ENCODE peak calls at places on chromosomes 13 and 19, in nine cellular contexts. One of them, this sample, is unnamed. For H3K4me1, the result is how much of the 10 kb centered on the place peaks cover.

GRCh38 chr13:33441015-33441414 is 155.5 kb upstream of the STARD13 start:
- DNase-seq in heart right ventricle: no peak
- DNase-seq in mesendoderm: peak
- DNase-seq in IMR-90: peak
- DNase-seq in Caco-2: peak
- DNase-seq in breast epithelium: no peak
- DNase-seq in pancreas: peak
- DNase-seq in CD8-positive, alpha-beta T cell: no peak
- DNase-seq in ovary: no peak
- DNase-seq in this sample: no peak

GRCh38 chr19:23665651-23666410 is 21.2 kb downstream of the ZNF675 start:
- DNase-seq in breast epithelium: no peak
- DNase-seq in Caco-2: no peak
- DNase-seq in mesendoderm: peak
- DNase-seq in ovary: no peak
- DNase-seq in IMR-90: no peak
- DNase-seq in CD8-positive, alpha-beta T cell: no peak
- DNase-seq in heart right ventricle: no peak
- DNase-seq in pancreas: no peak
- DNase-seq in this sample: no peak

GRCh38 chr19:45772912-45773311 is 3.9 kb upstream of the SIX5 start:
- DNase-seq in IMR-90: no peak
- DNase-seq in breast epithelium: no peak
- DNase-seq in CD8-positive, alpha-beta T cell: no peak
- DNase-seq in pancreas: peak
- DNase-seq in Caco-2: no peak
- DNase-seq in heart right ventricle: no peak
- DNase-seq in ovary: peak
- DNase-seq in mesendoderm: no peak
- DNase-seq in this sample: no peak

GRCh38 chr19:13026478-13026999 is 31.3 kb downstream of the NFIX start:
- DNase-seq in IMR-90: peak
- DNase-seq in Caco-2: no peak
- DNase-seq in breast epithelium: no peak
- DNase-seq in mesendoderm: no peak
- DNase-seq in heart right ventricle: no peak
- DNase-seq in ovary: no peak
- DNase-seq in CD8-positive, alpha-beta T cell: no peak
- DNase-seq in pancreas: peak
- DNase-seq in this sample: no peak

GRCh38 chr19:49338691-49339363 is 3.6 kb downstream of the CD37 start:
- DNase-seq in ovary: peak
- DNase-seq in breast epithelium: peak
- DNase-seq in IMR-90: no peak
- DNase-seq in CD8-positive, alpha-beta T cell: no peak
- DNase-seq in pancreas: peak
- DNase-seq in mesendoderm: peak
- DNase-seq in Caco-2: peak
- DNase-seq in heart right ventricle: peak
- DNase-seq in this sample: no peak

GRCh38 chr13:44759723-44760360 is 183.7 kb upstream of the TSC22D1 start:
- DNase-seq in pancreas: peak
- DNase-seq in ovary: no peak
- DNase-seq in Caco-2: no peak
- DNase-seq in heart right ventricle: peak
- DNase-seq in CD8-positive, alpha-beta T cell: no peak
- DNase-seq in breast epithelium: peak
- DNase-seq in IMR-90: peak
- DNase-seq in mesendoderm: no peak
- DNase-seq in this sample: no peak

GRCh38 chr19:6362351-6362801 is 1.0 kb downstream of the CLPP start:
- DNase-seq in CD8-positive, alpha-beta T cell: no peak
- DNase-seq in mesendoderm: no peak
- DNase-seq in ovary: no peak
- DNase-seq in Caco-2: no peak
- DNase-seq in pancreas: no peak
- DNase-seq in breast epithelium: no peak
- DNase-seq in heart right ventricle: no peak
- DNase-seq in IMR-90: no peak
- DNase-seq in this sample: no peak

GRCh38 chr19:50695251-50696064 is 24.1 kb downstream of the SHANK1 start:
- DNase-seq in IMR-90: no peak
- DNase-seq in CD8-positive, alpha-beta T cell: no peak
- DNase-seq in Caco-2: peak
- DNase-seq in ovary: peak
- DNase-seq in mesendoderm: no peak
- DNase-seq in breast epithelium: no peak
- DNase-seq in heart right ventricle: no peak
- DNase-seq in pancreas: no peak
- DNase-seq in this sample: no peak

GRCh38 chr13:108214511-108215383 is 589 bp downstream of the LIG4 start:
- DNase-seq in Caco-2: no peak
- DNase-seq in heart right ventricle: peak
- DNase-seq in CD8-positive, alpha-beta T cell: no peak
- DNase-seq in IMR-90: no peak
- DNase-seq in ovary: no peak
- DNase-seq in breast epithelium: no peak
- DNase-seq in mesendoderm: peak
- DNase-seq in pancreas: no peak
- DNase-seq in this sample: no peak

GRCh38 chr19:49672131-49672919 is 4.7 kb upstream of the PRMT1 start:
- DNase-seq in CD8-positive, alpha-beta T cell: peak
- DNase-seq in breast epithelium: peak
- DNase-seq in ovary: peak
- DNase-seq in pancreas: peak
- DNase-seq in Caco-2: peak
- DNase-seq in heart right ventricle: peak
- DNase-seq in IMR-90: peak
- DNase-seq in mesendoderm: peak
- DNase-seq in this sample: peak

GRCh38 chr19:47794526-47794925 is 9.8 kb downstream of the TPRX1 start:
- DNase-seq in Caco-2: no peak
- DNase-seq in mesendoderm: peak
- DNase-seq in heart right ventricle: no peak
- DNase-seq in ovary: no peak
- DNase-seq in CD8-positive, alpha-beta T cell: no peak
- DNase-seq in breast epithelium: no peak
- DNase-seq in pancreas: no peak
- DNase-seq in IMR-90: no peak
- DNase-seq in this sample: no peak

GRCh38 chr19:47786566-47786965 is 8.1 kb downstream of the SELENOW start:
- DNase-seq in breast epithelium: no peak
- DNase-seq in ovary: no peak
- DNase-seq in CD8-positive, alpha-beta T cell: no peak
- DNase-seq in IMR-90: no peak
- DNase-seq in pancreas: no peak
- DNase-seq in heart right ventricle: no peak
- DNase-seq in Caco-2: no peak
- DNase-seq in mesendoderm: no peak
- DNase-seq in this sample: no peak

GRCh38 chr19:47792616-47793015 is 11.7 kb downstream of the TPRX1 start:
- DNase-seq in CD8-positive, alpha-beta T cell: no peak
- DNase-seq in IMR-90: no peak
- DNase-seq in Caco-2: no peak
- DNase-seq in ovary: no peak
- DNase-seq in mesendoderm: no peak
- DNase-seq in breast epithelium: no peak
- DNase-seq in heart right ventricle: no peak
- DNase-seq in pancreas: no peak
- DNase-seq in this sample: no peak

DNA sequence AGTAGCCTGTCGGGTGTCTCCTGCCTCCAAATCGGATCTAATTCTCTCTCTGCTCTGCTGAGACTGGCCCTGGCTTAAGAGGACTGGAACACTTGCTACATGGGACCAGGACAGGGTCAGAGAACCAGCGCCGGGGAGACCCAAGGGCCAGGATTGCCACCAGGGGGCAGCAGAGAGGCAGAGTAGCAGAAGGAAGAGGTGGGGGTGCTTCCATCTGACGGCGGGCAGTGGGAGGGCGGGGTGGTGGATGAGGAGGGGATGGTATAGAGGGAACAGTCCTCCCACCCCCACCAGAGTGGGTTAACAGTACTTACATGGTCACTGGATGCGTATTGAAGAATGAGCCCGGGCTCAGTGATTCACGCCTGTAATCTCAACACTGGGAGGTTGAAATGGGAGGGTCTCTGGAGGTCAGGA is 11.9 kb downstream of the SELENOW start:
- DNase-seq in mesendoderm: peak
- DNase-seq in IMR-90: peak
- DNase-seq in Caco-2: peak
- DNase-seq in breast epithelium: peak
- DNase-seq in pancreas: peak
- DNase-seq in ovary: peak
- DNase-seq in heart right ventricle: peak
- DNase-seq in CD8-positive, alpha-beta T cell: peak
- DNase-seq in this sample: peak
- H3K4me1 ChIP-seq in mesendoderm: under half
- H3K4me1 ChIP-seq in IMR-90: under half
- H3K4me1 ChIP-seq in Caco-2: under half
- H3K4me1 ChIP-seq in breast epithelium: under half
- H3K4me1 ChIP-seq in pancreas: under half
- H3K4me1 ChIP-seq in ovary: under half
- H3K4me1 ChIP-seq in heart right ventricle: under half
- H3K4me1 ChIP-seq in CD8-positive, alpha-beta T cell: under half
- H3K4me1 ChIP-seq in this sample: under half

GRCh38 chr19:1901940-1902404 is 3.2 kb upstream of the ADAT3 start:
- DNase-seq in Caco-2: no peak
- DNase-seq in breast epithelium: no peak
- DNase-seq in mesendoderm: no peak
- DNase-seq in pancreas: no peak
- DNase-seq in heart right ventricle: no peak
- DNase-seq in IMR-90: no peak
- DNase-seq in CD8-positive, alpha-beta T cell: no peak
- DNase-seq in ovary: no peak
- DNase-seq in this sample: no peak

GRCh38 chr19:1893791-1894190 is 8.5 kb upstream of the ABHD17A start:
- DNase-seq in breast epithelium: no peak
- DNase-seq in mesendoderm: peak
- DNase-seq in IMR-90: no peak
- DNase-seq in heart right ventricle: no peak
- DNase-seq in CD8-positive, alpha-beta T cell: no peak
- DNase-seq in pancreas: no peak
- DNase-seq in ovary: no peak
- DNase-seq in Caco-2: no peak
- DNase-seq in this sample: no peak

DNA sequence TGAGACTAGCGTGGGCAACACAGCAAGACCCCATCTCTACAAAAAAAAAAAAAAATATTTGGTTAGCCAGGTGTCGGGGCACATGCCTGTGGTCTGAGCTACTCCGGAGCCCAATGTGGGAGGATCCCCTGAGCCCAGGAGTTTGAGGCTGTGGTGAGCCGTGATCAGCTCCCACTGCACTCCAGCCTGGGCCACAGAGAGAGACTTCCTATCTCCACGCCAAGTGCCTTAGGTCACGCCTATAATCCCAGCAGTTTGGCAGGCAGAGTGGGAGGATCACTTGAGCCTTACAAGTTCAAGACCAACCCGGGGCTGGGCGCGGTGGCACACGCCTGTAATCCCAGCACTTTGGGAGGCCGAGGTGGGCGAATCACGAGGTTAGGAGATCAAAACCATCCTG is 8.7 kb upstream of the ADAT3 start:
- DNase-seq in IMR-90: no peak
- DNase-seq in ovary: no peak
- DNase-seq in Caco-2: no peak
- DNase-seq in heart right ventricle: no peak
- DNase-seq in mesendoderm: no peak
- DNase-seq in CD8-positive, alpha-beta T cell: no peak
- DNase-seq in breast epithelium: no peak
- DNase-seq in pancreas: no peak
- DNase-seq in this sample: no peak
- H3K4me1 ChIP-seq in IMR-90: under half
- H3K4me1 ChIP-seq in ovary: under half
- H3K4me1 ChIP-seq in Caco-2: under half
- H3K4me1 ChIP-seq in heart right ventricle: under half
- H3K4me1 ChIP-seq in mesendoderm: under half
- H3K4me1 ChIP-seq in CD8-positive, alpha-beta T cell: under half
- H3K4me1 ChIP-seq in breast epithelium: under half
- H3K4me1 ChIP-seq in pancreas: under half
- H3K4me1 ChIP-seq in this sample: under half

DNA sequence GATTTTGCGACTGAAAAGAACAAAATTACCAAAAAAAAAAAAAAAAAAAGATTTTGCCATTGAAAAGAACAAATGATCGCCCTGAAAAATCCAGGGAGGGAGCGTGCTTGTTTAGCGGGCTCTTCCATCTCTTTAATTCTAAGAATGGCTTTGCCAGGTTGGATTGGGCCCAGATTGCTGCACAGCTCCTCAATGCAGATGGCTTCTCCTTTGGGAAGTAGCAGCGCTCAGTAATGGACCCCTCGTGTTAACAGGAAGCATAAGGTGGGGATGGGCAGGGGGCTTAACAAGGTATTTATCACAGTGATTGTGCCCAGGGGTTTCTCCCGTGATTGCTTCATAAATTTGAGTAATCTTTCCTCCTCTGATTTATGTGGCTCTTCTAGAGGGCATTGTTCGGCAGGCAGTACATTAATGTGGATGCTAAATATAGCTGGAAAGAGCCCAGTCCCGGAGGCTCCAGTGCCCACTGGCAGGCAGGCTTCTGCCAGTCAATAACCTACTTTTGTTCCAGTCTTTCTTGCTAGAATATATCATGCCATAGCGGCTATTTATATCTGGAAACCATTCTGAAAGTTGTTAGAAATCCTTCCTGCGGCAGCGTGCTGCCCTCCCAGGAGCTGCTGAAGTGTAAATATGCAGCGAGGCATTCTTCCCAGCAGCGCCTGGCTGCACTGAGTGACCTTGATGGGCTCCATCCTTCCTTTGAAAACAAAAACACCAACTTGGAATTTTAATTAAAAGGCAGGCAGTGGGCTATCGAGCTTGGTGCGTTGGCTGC is 64.9 kb downstream of the FGF9 start:
- DNase-seq in Caco-2: no peak
- DNase-seq in breast epithelium: no peak
- DNase-seq in ovary: peak
- DNase-seq in heart right ventricle: peak
- DNase-seq in mesendoderm: peak
- DNase-seq in IMR-90: no peak
- DNase-seq in pancreas: no peak
- DNase-seq in CD8-positive, alpha-beta T cell: no peak
- DNase-seq in this sample: no peak
- H3K4me1 ChIP-seq in Caco-2: under half
- H3K4me1 ChIP-seq in breast epithelium: under half
- H3K4me1 ChIP-seq in ovary: under half
- H3K4me1 ChIP-seq in heart right ventricle: under half
- H3K4me1 ChIP-seq in mesendoderm: under half
- H3K4me1 ChIP-seq in IMR-90: under half
- H3K4me1 ChIP-seq in pancreas: under half
- H3K4me1 ChIP-seq in CD8-positive, alpha-beta T cell: under half
- H3K4me1 ChIP-seq in this sample: under half

DNA sequence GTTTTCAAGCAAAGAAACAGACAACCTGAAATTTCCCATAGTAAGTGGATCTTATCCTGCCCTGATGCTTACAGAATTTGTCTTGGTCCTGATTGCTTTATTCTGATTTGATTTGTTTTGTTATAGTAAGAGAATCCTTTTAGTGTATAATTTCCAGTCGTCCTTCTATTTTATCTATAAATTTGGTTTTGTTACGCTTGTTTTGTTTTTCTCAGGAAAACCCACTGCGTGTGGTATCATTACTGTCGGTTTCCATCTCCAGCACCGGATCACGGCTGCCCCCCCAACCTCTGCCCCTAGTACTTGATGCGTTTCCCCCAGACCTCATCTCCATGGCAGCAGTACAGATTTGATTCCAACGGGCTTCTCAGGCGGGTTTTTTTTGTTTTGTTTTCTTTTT is 58.0 kb upstream of the PDCD5 start:
- DNase-seq in ovary: no peak
- DNase-seq in IMR-90: no peak
- DNase-seq in Caco-2: no peak
- DNase-seq in CD8-positive, alpha-beta T cell: no peak
- DNase-seq in breast epithelium: no peak
- DNase-seq in pancreas: no peak
- DNase-seq in mesendoderm: no peak
- DNase-seq in heart right ventricle: no peak
- DNase-seq in this sample: no peak
- H3K4me1 ChIP-seq in ovary: under half
- H3K4me1 ChIP-seq in IMR-90: under half
- H3K4me1 ChIP-seq in Caco-2: under half
- H3K4me1 ChIP-seq in CD8-positive, alpha-beta T cell: under half
- H3K4me1 ChIP-seq in breast epithelium: under half
- H3K4me1 ChIP-seq in pancreas: under half
- H3K4me1 ChIP-seq in mesendoderm: under half
- H3K4me1 ChIP-seq in heart right ventricle: under half
- H3K4me1 ChIP-seq in this sample: under half

This sample was measured in MM.1S.